ENCODE peak calls at places on chromosomes 7 and 10, in four cellular contexts. One of them, this sample, is unnamed.
A peak's percentile ranks its signal among the peaks of the same experiment; 100 is the strongest.

GRCh38 chr10:113187066-113187777 is 237.2 kb downstream of the TCF7L2 start:
- DNase-seq in A549: no peak
- DNase-seq in NB4: no peak
- DNase-seq in endothelial cell of umbilical vein: no peak
- DNase-seq in this sample: no peak

GRCh38 chr10:576130-576465 is 113.4 kb downstream of the DIP2C start:
- DNase-seq in A549: no peak
- DNase-seq in NB4: no peak
- DNase-seq in endothelial cell of umbilical vein: no peak
- DNase-seq in this sample: no peak

GRCh38 chr10:88091490-88092061 is 228.2 kb downstream of the PTEN start:
- DNase-seq in A549: no peak
- DNase-seq in NB4: peak; percentile 78
- DNase-seq in endothelial cell of umbilical vein: no peak
- DNase-seq in this sample: no peak

GRCh38 chr10:7795605-7796004 is 7.6 kb downstream of the ATP5F1C start:
- DNase-seq in A549: no peak
- DNase-seq in NB4: peak; percentile 12
- DNase-seq in endothelial cell of umbilical vein: peak; percentile 55
- DNase-seq in this sample: peak; percentile 69

GRCh38 chr10:102227050-102227449 is 951 bp downstream of the ELOVL3 start:
- DNase-seq in A549: no peak
- DNase-seq in NB4: peak; percentile 98
- DNase-seq in endothelial cell of umbilical vein: no peak
- DNase-seq in this sample: no peak

GRCh38 chr7:724298-724697 is 2.2 kb upstream of the DNAAF5 start:
- DNase-seq in A549: no peak
- DNase-seq in NB4: no peak
- DNase-seq in endothelial cell of umbilical vein: no peak
- DNase-seq in this sample: no peak

GRCh38 chr10:21726601-21727295 is 192.7 kb downstream of the MLLT10 start:
- DNase-seq in A549: peak; percentile 25
- DNase-seq in NB4: no peak
- DNase-seq in endothelial cell of umbilical vein: no peak
- DNase-seq in this sample: peak; percentile 46

GRCh38 chr7:2843711-2844152 is 376 bp downstream of the GNA12 start:
- DNase-seq in A549: peak; percentile 31
- DNase-seq in NB4: peak; percentile 59
- DNase-seq in endothelial cell of umbilical vein: no peak
- DNase-seq in this sample: peak; percentile 43

GRCh38 chr10:112721080-112721698 is 228.9 kb upstream of the TCF7L2 start:
- DNase-seq in A549: peak; percentile 67
- DNase-seq in NB4: peak; percentile 44
- DNase-seq in endothelial cell of umbilical vein: peak; percentile 54
- DNase-seq in this sample: peak; percentile 28

GRCh38 chr10:58695022-58695421 is 182.3 kb downstream of the BICC1 start:
- DNase-seq in A549: no peak
- DNase-seq in NB4: no peak
- DNase-seq in endothelial cell of umbilical vein: no peak
- DNase-seq in this sample: no peak

GRCh38 chr7:132919776-132920175 is 162.1 kb downstream of the CHCHD3 start:
- DNase-seq in A549: no peak
- DNase-seq in NB4: no peak
- DNase-seq in endothelial cell of umbilical vein: no peak
- DNase-seq in this sample: no peak

GRCh38 chr7:97421307-97421905 is 303.9 kb downstream of the SDHAF3 start:
- DNase-seq in A549: no peak
- DNase-seq in NB4: no peak
- DNase-seq in endothelial cell of umbilical vein: no peak
- DNase-seq in this sample: no peak

GRCh38 chr10:79268717-79269116 is 78.6 kb upstream of the PPIF start:
- DNase-seq in A549: no peak
- DNase-seq in NB4: peak; percentile 44
- DNase-seq in endothelial cell of umbilical vein: no peak
- DNase-seq in this sample: no peak

DNA sequence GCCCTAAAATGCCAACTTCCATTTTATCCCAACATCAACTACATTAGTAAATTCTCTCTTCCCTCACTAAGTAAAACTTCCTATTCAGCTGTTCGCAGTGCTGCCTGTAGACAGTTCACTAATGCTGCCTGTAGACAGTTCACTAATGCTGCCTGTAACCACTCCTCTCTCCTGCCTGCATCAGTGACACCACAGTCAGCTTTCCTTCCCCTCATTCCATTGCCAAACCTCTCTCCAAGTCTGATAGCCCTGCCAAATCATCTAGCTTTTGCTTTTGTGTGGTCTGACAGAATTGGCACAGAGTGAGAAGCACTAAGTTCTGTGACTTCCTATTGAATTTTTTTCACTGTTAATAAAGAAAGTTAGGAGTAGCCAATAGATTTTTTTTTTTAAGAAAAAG is 43.0 kb upstream of the MACC1 start:
- DNase-seq in A549: no peak
- DNase-seq in NB4: no peak
- DNase-seq in endothelial cell of umbilical vein: peak; percentile 54
- DNase-seq in this sample: no peak
- TF ChIP-seq MYC in A549: no peak
- TF ChIP-seq MYC in NB4: no peak
- TF ChIP-seq MYC in endothelial cell of umbilical vein: no peak
- TF ChIP-seq MYC in this sample: no peak

GRCh38 chr10:48456361-48456804 is 148.5 kb downstream of the ARHGAP22 start:
- DNase-seq in A549: no peak
- DNase-seq in NB4: peak; percentile 84
- DNase-seq in endothelial cell of umbilical vein: peak; percentile 69
- DNase-seq in this sample: peak; percentile 69
- TF ChIP-seq MYC in A549: no peak
- TF ChIP-seq MYC in NB4: peak; percentile 95
- TF ChIP-seq MYC in endothelial cell of umbilical vein: no peak
- TF ChIP-seq MYC in this sample: no peak

GRCh38 chr10:25177754-25178135 is 2.9 kb downstream of the GPR158 start:
- DNase-seq in A549: no peak
- DNase-seq in NB4: no peak
- DNase-seq in endothelial cell of umbilical vein: no peak
- DNase-seq in this sample: no peak

GRCh38 chr10:25175527-25176420 is 973 bp downstream of the GPR158 start:
- DNase-seq in A549: no peak
- DNase-seq in NB4: no peak
- DNase-seq in endothelial cell of umbilical vein: no peak
- DNase-seq in this sample: no peak

GRCh38 chr10:25176421-25176968 is 1.7 kb downstream of the GPR158 start:
- DNase-seq in A549: no peak
- DNase-seq in NB4: no peak
- DNase-seq in endothelial cell of umbilical vein: no peak
- DNase-seq in this sample: no peak

GRCh38 chr10:25177093-25177753 is 2.4 kb downstream of the GPR158 start:
- DNase-seq in A549: no peak
- DNase-seq in NB4: no peak
- DNase-seq in endothelial cell of umbilical vein: no peak
- DNase-seq in this sample: no peak

DNA sequence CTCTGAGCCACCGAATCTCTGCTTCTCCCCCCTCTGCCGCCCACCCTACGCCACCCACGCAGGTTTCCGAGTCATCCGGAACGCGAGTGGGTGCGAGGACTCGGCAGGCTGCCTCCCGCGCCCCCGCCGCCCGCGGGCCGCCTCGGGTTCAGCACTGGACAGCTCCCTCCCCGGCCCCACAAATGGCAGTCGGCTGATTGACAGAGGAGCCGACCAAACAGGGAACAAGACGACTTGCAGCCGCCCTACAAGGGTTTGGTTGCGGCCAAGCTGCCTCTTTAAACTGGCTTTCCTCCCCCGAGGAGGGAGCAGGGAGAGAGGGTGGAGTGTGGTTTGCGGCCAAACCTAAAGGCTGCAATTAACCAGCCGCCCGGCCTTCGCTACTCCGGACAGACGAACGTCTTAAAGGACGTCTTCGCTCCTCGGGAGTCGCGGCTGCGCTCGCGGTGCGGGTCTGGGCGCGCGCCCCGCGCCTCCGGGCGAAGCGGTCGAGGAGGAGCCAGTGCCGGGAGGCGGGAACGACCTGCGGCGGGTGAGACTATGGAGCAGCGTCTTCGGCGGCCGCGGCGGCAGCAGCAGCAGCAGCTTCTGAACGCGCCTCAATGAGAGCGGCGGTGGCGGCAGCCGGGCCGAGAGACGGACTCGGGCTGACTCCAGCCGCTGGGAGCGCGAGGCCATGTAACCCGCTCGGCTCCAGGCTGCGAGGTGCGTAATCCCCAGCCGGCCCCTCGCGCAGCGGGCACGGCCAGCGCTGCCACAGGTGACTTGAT is at the start of gene GPR158:
- DNase-seq in A549: peak; percentile 92
- DNase-seq in NB4: peak; percentile 82
- DNase-seq in endothelial cell of umbilical vein: peak; percentile 86
- DNase-seq in this sample: peak; percentile 84
- TF ChIP-seq MYC in A549: no peak
- TF ChIP-seq MYC in NB4: no peak
- TF ChIP-seq MYC in endothelial cell of umbilical vein: no peak
- TF ChIP-seq MYC in this sample: no peak

GRCh38 chr7:90625051-90625450 is 28.9 kb downstream of the CDK14 start:
- DNase-seq in A549: no peak
- DNase-seq in NB4: no peak
- DNase-seq in endothelial cell of umbilical vein: peak; percentile 30
- DNase-seq in this sample: no peak
- TF ChIP-seq MYC in A549: no peak
- TF ChIP-seq MYC in NB4: no peak
- TF ChIP-seq MYC in endothelial cell of umbilical vein: no peak
- TF ChIP-seq MYC in this sample: no peak

GRCh38 chr7:157544226-157544625 is 207.4 kb downstream of the DNAJB6 start:
- DNase-seq in A549: no peak
- DNase-seq in NB4: no peak
- DNase-seq in endothelial cell of umbilical vein: no peak
- DNase-seq in this sample: no peak

GRCh38 chr7:157543791-157544190 is 207.0 kb downstream of the DNAJB6 start:
- DNase-seq in A549: no peak
- DNase-seq in NB4: no peak
- DNase-seq in endothelial cell of umbilical vein: no peak
- DNase-seq in this sample: no peak

GRCh38 chr7:157542669-157543021 is 205.8 kb downstream of the DNAJB6 start:
- DNase-seq in A549: no peak
- DNase-seq in NB4: no peak
- DNase-seq in endothelial cell of umbilical vein: no peak
- DNase-seq in this sample: no peak

GRCh38 chr7:157541796-157542668 is 205.2 kb downstream of the DNAJB6 start:
- DNase-seq in A549: no peak
- DNase-seq in NB4: no peak
- DNase-seq in endothelial cell of umbilical vein: no peak
- DNase-seq in this sample: no peak

DNA sequence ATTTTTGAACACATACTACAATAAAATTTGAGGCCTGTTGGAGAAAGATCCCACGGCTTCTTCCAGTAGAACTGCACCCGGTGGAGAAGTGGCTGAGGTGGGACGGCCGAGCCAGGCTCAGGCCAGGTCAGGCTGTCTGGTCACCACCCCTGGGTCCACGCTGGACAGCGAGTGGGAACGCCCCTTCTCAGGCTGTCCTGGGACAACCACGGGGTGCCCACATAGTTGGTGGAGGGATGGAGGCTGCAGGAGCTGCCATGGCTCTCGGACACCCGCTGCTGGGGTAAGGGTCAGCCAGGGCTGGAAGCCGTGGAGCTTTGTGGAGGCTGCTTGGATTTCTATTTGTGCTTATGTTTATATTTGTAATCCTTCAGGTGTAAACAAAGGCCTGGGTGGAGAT is 206.5 kb downstream of the DNAJB6 start:
- DNase-seq in A549: no peak
- DNase-seq in NB4: no peak
- DNase-seq in endothelial cell of umbilical vein: no peak
- DNase-seq in this sample: no peak
- TF ChIP-seq MYC in A549: no peak
- TF ChIP-seq MYC in NB4: no peak
- TF ChIP-seq MYC in endothelial cell of umbilical vein: no peak
- TF ChIP-seq MYC in this sample: no peak

This sample was measured in K562.